ENCODE peak calls at places on chromosomes 13 and 19, in nine cellular contexts. One of them, this sample, is unnamed.

GRCh38 chr19:47608908-47609879 is at the start of gene BICRA:
- DNase-seq in nephron progenitor cell: peak
- DNase-seq in left ventricle myocardium inferior: peak
- DNase-seq in AG10803: peak
- DNase-seq in AG04450: peak
- DNase-seq in breast epithelium: peak
- DNase-seq in heart left ventricle: peak
- DNase-seq in prostate gland: peak
- DNase-seq in HL-60: peak
- DNase-seq in this sample: peak

GRCh38 chr19:11370744-11371143 is 3.7 kb upstream of the SWSAP1 start:
- DNase-seq in AG10803: no peak
- DNase-seq in nephron progenitor cell: no peak
- DNase-seq in AG04450: no peak
- DNase-seq in breast epithelium: no peak
- DNase-seq in left ventricle myocardium inferior: no peak
- DNase-seq in HL-60: no peak
- DNase-seq in prostate gland: no peak
- DNase-seq in heart left ventricle: no peak
- DNase-seq in this sample: no peak

GRCh38 chr19:15463865-15464371 is 426 bp downstream of the RASAL3 start:
- DNase-seq in heart left ventricle: peak
- DNase-seq in HL-60: peak
- DNase-seq in breast epithelium: no peak
- DNase-seq in prostate gland: no peak
- DNase-seq in left ventricle myocardium inferior: no peak
- DNase-seq in AG04450: no peak
- DNase-seq in AG10803: no peak
- DNase-seq in nephron progenitor cell: no peak
- DNase-seq in this sample: peak

GRCh38 chr19:9075064-9075964 is 11.5 kb upstream of the OR1M1 start:
- DNase-seq in prostate gland: peak
- DNase-seq in breast epithelium: peak
- DNase-seq in left ventricle myocardium inferior: peak
- DNase-seq in HL-60: no peak
- DNase-seq in AG04450: peak
- DNase-seq in nephron progenitor cell: peak
- DNase-seq in heart left ventricle: peak
- DNase-seq in AG10803: peak
- DNase-seq in this sample: no peak

GRCh38 chr19:29397748-29398147 is 128.0 kb upstream of the VSTM2B start:
- DNase-seq in prostate gland: no peak
- DNase-seq in AG04450: no peak
- DNase-seq in breast epithelium: no peak
- DNase-seq in left ventricle myocardium inferior: no peak
- DNase-seq in heart left ventricle: no peak
- DNase-seq in HL-60: no peak
- DNase-seq in AG10803: no peak
- DNase-seq in nephron progenitor cell: no peak
- DNase-seq in this sample: no peak

GRCh38 chr19:55383279-55383788 is 758 bp downstream of the TMEM238 start:
- DNase-seq in prostate gland: no peak
- DNase-seq in breast epithelium: no peak
- DNase-seq in left ventricle myocardium inferior: no peak
- DNase-seq in heart left ventricle: no peak
- DNase-seq in AG10803: no peak
- DNase-seq in AG04450: no peak
- DNase-seq in HL-60: no peak
- DNase-seq in nephron progenitor cell: no peak
- DNase-seq in this sample: no peak

GRCh38 chr13:84574851-84575250 is 692.6 kb upstream of the SLITRK1 start:
- DNase-seq in AG04450: no peak
- DNase-seq in prostate gland: no peak
- DNase-seq in nephron progenitor cell: no peak
- DNase-seq in heart left ventricle: no peak
- DNase-seq in HL-60: no peak
- DNase-seq in breast epithelium: no peak
- DNase-seq in left ventricle myocardium inferior: no peak
- DNase-seq in AG10803: peak
- DNase-seq in this sample: no peak

GRCh38 chr19:3100747-3101730 is 6.9 kb downstream of the GNA11 start:
- DNase-seq in prostate gland: no peak
- DNase-seq in breast epithelium: no peak
- DNase-seq in HL-60: no peak
- DNase-seq in left ventricle myocardium inferior: no peak
- DNase-seq in heart left ventricle: peak
- DNase-seq in nephron progenitor cell: no peak
- DNase-seq in AG04450: no peak
- DNase-seq in AG10803: no peak
- DNase-seq in this sample: no peak

GRCh38 chr13:101711307-101712025 is 259.0 kb downstream of the ITGBL1 start:
- DNase-seq in AG04450: no peak
- DNase-seq in nephron progenitor cell: no peak
- DNase-seq in prostate gland: no peak
- DNase-seq in breast epithelium: no peak
- DNase-seq in left ventricle myocardium inferior: peak
- DNase-seq in heart left ventricle: no peak
- DNase-seq in AG10803: no peak
- DNase-seq in HL-60: no peak
- DNase-seq in this sample: no peak

GRCh38 chr19:38670921-38671398 is 23.5 kb downstream of the ACTN4 start:
- DNase-seq in HL-60: no peak
- DNase-seq in prostate gland: no peak
- DNase-seq in heart left ventricle: no peak
- DNase-seq in nephron progenitor cell: no peak
- DNase-seq in breast epithelium: no peak
- DNase-seq in AG04450: no peak
- DNase-seq in left ventricle myocardium inferior: no peak
- DNase-seq in AG10803: peak
- DNase-seq in this sample: no peak

GRCh38 chr19:7871530-7872305 is 2.5 kb downstream of the PRR36 start:
- DNase-seq in prostate gland: peak
- DNase-seq in left ventricle myocardium inferior: peak
- DNase-seq in AG04450: peak
- DNase-seq in HL-60: peak
- DNase-seq in AG10803: peak
- DNase-seq in nephron progenitor cell: peak
- DNase-seq in heart left ventricle: peak
- DNase-seq in breast epithelium: peak
- DNase-seq in this sample: peak

GRCh38 chr13:33388254-33388998 is 102.9 kb upstream of the STARD13 start:
- DNase-seq in breast epithelium: no peak
- DNase-seq in nephron progenitor cell: no peak
- DNase-seq in prostate gland: no peak
- DNase-seq in HL-60: no peak
- DNase-seq in AG10803: peak
- DNase-seq in left ventricle myocardium inferior: no peak
- DNase-seq in heart left ventricle: no peak
- DNase-seq in AG04450: no peak
- DNase-seq in this sample: no peak

GRCh38 chr19:49141352-49141751 is 13.8 kb downstream of the HRC start:
- DNase-seq in left ventricle myocardium inferior: no peak
- DNase-seq in AG04450: no peak
- DNase-seq in AG10803: no peak
- DNase-seq in heart left ventricle: no peak
- DNase-seq in HL-60: no peak
- DNase-seq in nephron progenitor cell: no peak
- DNase-seq in prostate gland: no peak
- DNase-seq in breast epithelium: no peak
- DNase-seq in this sample: no peak

GRCh38 chr19:31083122-31083521 is 266.1 kb downstream of the TSHZ3 start:
- DNase-seq in HL-60: no peak
- DNase-seq in prostate gland: no peak
- DNase-seq in nephron progenitor cell: no peak
- DNase-seq in breast epithelium: no peak
- DNase-seq in AG04450: no peak
- DNase-seq in left ventricle myocardium inferior: no peak
- DNase-seq in heart left ventricle: no peak
- DNase-seq in AG10803: no peak
- DNase-seq in this sample: no peak

GRCh38 chr13:39957868-39958676 is 302.6 kb downstream of the COG6 start:
- DNase-seq in left ventricle myocardium inferior: no peak
- DNase-seq in HL-60: no peak
- DNase-seq in nephron progenitor cell: no peak
- DNase-seq in breast epithelium: no peak
- DNase-seq in AG10803: no peak
- DNase-seq in heart left ventricle: no peak
- DNase-seq in prostate gland: no peak
- DNase-seq in AG04450: no peak
- DNase-seq in this sample: no peak

GRCh38 chr19:2623743-2624142 is 78.8 kb downstream of the GNG7 start:
- DNase-seq in prostate gland: no peak
- DNase-seq in AG04450: no peak
- DNase-seq in AG10803: no peak
- DNase-seq in breast epithelium: no peak
- DNase-seq in nephron progenitor cell: no peak
- DNase-seq in HL-60: no peak
- DNase-seq in heart left ventricle: no peak
- DNase-seq in left ventricle myocardium inferior: no peak
- DNase-seq in this sample: no peak

GRCh38 chr19:40611900-40612698 is 10.9 kb downstream of the LTBP4 start:
- DNase-seq in AG10803: no peak
- DNase-seq in HL-60: no peak
- DNase-seq in prostate gland: no peak
- DNase-seq in nephron progenitor cell: no peak
- DNase-seq in heart left ventricle: peak
- DNase-seq in left ventricle myocardium inferior: no peak
- DNase-seq in breast epithelium: no peak
- DNase-seq in AG04450: no peak
- DNase-seq in this sample: no peak
- TF ChIP-seq CTCF in AG10803: no peak
- TF ChIP-seq CTCF in HL-60: no peak
- TF ChIP-seq CTCF in prostate gland: no peak
- TF ChIP-seq CTCF in nephron progenitor cell: no peak
- TF ChIP-seq CTCF in heart left ventricle: no peak
- TF ChIP-seq CTCF in left ventricle myocardium inferior: no peak
- TF ChIP-seq CTCF in breast epithelium: no peak
- TF ChIP-seq CTCF in AG04450: no peak
- TF ChIP-seq CTCF in this sample: no peak

DNA sequence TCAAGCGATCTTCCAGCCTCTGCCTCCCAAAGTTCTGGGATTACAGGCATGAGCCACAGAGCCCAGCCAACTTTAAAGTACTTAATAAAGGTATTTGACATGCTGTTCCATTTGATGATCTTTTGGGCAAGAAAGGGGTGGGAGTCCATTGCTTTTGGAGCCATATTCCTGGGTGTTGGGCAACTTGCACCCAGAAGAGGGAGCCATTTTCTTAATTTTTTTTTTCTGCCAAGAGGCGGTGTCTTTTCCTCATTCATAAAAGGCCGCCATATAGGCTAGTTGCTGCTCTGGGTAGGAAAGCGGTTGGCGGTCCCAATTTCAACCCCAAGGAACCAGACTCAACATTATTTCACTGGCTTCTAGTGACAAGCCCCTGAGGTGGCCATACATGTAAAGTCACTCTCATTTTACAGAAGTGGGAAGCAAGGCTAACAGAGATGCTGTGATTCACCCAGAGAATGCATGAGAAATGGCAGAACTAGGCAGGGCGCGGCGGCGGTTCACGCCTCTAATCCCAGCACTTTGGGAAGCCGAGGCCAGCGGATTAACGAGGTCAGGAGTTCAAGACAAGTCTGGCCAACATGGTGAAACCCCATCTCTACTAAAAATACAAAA is 139.6 kb downstream of the CACNA1A start:
- DNase-seq in prostate gland: no peak
- DNase-seq in nephron progenitor cell: peak
- DNase-seq in AG04450: no peak
- DNase-seq in heart left ventricle: no peak
- DNase-seq in HL-60: no peak
- DNase-seq in breast epithelium: no peak
- DNase-seq in AG10803: peak
- DNase-seq in left ventricle myocardium inferior: no peak
- DNase-seq in this sample: no peak
- TF ChIP-seq CTCF in prostate gland: no peak
- TF ChIP-seq CTCF in nephron progenitor cell: peak
- TF ChIP-seq CTCF in AG04450: peak
- TF ChIP-seq CTCF in heart left ventricle: peak
- TF ChIP-seq CTCF in HL-60: no peak
- TF ChIP-seq CTCF in breast epithelium: no peak
- TF ChIP-seq CTCF in AG10803: peak
- TF ChIP-seq CTCF in left ventricle myocardium inferior: peak
- TF ChIP-seq CTCF in this sample: no peak

DNA sequence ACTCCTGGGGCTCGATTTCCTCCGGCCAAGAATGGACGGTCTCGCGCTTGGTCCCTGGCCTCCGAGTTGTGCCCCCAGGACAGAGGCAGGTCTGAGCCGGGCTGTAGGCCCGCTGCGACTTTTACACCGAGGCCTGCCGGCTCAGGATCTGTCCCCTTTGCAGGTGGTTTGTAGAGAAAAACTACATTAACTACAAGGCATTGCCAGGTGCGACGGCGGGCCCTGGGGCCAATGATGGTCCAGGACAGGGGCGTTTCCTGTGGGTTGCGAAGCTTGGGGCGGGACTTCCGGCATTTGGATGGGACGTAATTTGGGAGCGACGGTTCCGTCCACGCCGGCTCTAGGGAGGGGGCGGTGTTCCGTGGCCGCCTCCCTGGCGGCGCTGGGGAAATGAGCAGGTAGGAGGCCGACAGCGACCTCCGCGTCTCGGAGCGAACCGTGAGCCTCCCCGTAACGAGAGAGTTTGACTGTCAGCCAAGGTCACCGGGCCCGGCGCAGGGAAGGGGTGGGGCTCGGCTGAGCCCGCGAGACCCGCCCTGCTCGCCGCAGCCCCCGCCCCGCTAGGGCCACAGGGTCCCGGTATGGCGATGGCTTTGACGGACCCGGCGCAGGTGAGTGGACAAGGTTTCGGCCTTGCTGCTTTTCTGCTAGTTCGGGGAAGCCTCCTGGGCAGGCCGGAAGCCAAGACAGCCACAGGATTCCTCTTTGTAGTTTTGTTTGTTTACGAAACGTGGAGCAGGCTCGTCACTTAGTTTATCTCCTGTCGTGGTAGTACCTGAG is at the start of gene ZNF805:
- DNase-seq in nephron progenitor cell: peak
- DNase-seq in heart left ventricle: peak
- DNase-seq in prostate gland: peak
- DNase-seq in left ventricle myocardium inferior: peak
- DNase-seq in AG10803: peak
- DNase-seq in AG04450: peak
- DNase-seq in HL-60: peak
- DNase-seq in breast epithelium: peak
- DNase-seq in this sample: peak
- TF ChIP-seq CTCF in nephron progenitor cell: no peak
- TF ChIP-seq CTCF in heart left ventricle: peak
- TF ChIP-seq CTCF in prostate gland: peak
- TF ChIP-seq CTCF in left ventricle myocardium inferior: peak
- TF ChIP-seq CTCF in AG10803: no peak
- TF ChIP-seq CTCF in AG04450: no peak
- TF ChIP-seq CTCF in HL-60: no peak
- TF ChIP-seq CTCF in breast epithelium: no peak
- TF ChIP-seq CTCF in this sample: no peak

DNA sequence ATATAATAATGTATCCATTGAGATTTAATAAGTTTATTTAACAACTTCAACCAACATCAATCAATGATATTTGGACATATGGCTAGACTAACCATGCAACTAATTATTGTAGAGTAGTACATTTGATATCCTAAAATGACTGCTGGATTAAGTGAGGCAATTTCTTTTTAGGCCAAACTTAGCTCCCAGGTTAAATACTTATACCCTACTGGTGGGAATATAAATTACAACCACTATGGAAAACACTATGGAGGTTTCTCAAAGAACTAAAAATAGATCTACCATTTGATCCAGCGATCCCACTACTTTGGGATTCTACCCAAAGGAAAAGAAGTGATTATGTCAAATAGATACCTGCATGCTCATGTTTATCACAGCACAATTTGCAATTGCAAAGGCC is 345.8 kb downstream of the RBM26 start:
- DNase-seq in nephron progenitor cell: no peak
- DNase-seq in prostate gland: no peak
- DNase-seq in breast epithelium: no peak
- DNase-seq in AG04450: no peak
- DNase-seq in AG10803: no peak
- DNase-seq in left ventricle myocardium inferior: no peak
- DNase-seq in HL-60: no peak
- DNase-seq in heart left ventricle: no peak
- DNase-seq in this sample: no peak
- TF ChIP-seq CTCF in nephron progenitor cell: no peak
- TF ChIP-seq CTCF in prostate gland: no peak
- TF ChIP-seq CTCF in breast epithelium: no peak
- TF ChIP-seq CTCF in AG04450: peak
- TF ChIP-seq CTCF in AG10803: no peak
- TF ChIP-seq CTCF in left ventricle myocardium inferior: no peak
- TF ChIP-seq CTCF in HL-60: no peak
- TF ChIP-seq CTCF in heart left ventricle: no peak
- TF ChIP-seq CTCF in this sample: no peak

This sample was measured in activated B cell treated with CpG ODN at 0.5 μM for 24 hours.